ENCODE peak calls at places on chromosomes 6 and 20, in six cellular contexts. K is MM.1S, A is PC-3, I is HCT116, P is GM23248, E is neural progenitor cell. B is an unnamed sample.

GRCh38 chr6:33177552-33178446 is 14.5 kb downstream of the COL11A2 start:
- DNase-seq in K (no peak), A (no peak), E (no peak), P (no peak), I (no peak), B (no peak)

GRCh38 chr6:111558690-111559192 is 46.9 kb downstream of the TRAF3IP2 start:
- DNase-seq in K (no peak), P (no peak), A (no peak), I (no peak), E (no peak), B (no peak)

GRCh38 chr6:81996414-81996813 is 243.9 kb upstream of the TENT5A start:
- DNase-seq in A (peak), I (no peak), P (peak), K (no peak), E (no peak), B (no peak)

GRCh38 chr6:127404594-127405178 is 54.5 kb downstream of the KIAA0408 start:
- DNase-seq in P (peak), E (no peak), K (no peak), I (no peak), A (peak), B (no peak)

GRCh38 chr6:123655520-123656306 is 19.0 kb upstream of the TRDN start:
- DNase-seq in I (no peak), E (no peak), A (peak), K (peak), P (peak), B (no peak)

GRCh38 chr6:42138630-42139619 is 3.5 kb downstream of the C6orf132 start:
- DNase-seq in I (no peak), P (no peak), A (peak), E (peak), K (no peak), B (no peak)

GRCh38 chr20:22795897-22796296 is 211.5 kb upstream of the FOXA2 start:
- DNase-seq in I (peak), E (peak), P (peak), A (peak), K (no peak), B (peak)

GRCh38 chr20:40424695-40425094 is 264.3 kb downstream of the MAFB start:
- DNase-seq in E (no peak), P (no peak), A (no peak), K (no peak), I (no peak), B (no peak)

GRCh38 chr6:143976834-143977354 is 31.2 kb downstream of the PLAGL1 start:
- DNase-seq in E (no peak), P (no peak), I (no peak), K (no peak), A (no peak), B (no peak)

GRCh38 chr6:44867561-44868334 is 460.4 kb upstream of the RUNX2 start:
- DNase-seq in I (no peak), K (no peak), A (no peak), P (no peak), E (no peak), B (no peak)

GRCh38 chr6:43278524-43279078 is 19.5 kb upstream of the SLC22A7 start:
- DNase-seq in P (peak), E (no peak), K (no peak), I (no peak), A (peak), B (no peak)

GRCh38 chr20:32440069-32440757 is 82.1 kb downstream of the ASXL1 start:
- DNase-seq in P (no peak), I (no peak), E (no peak), A (no peak), K (no peak), B (peak)

GRCh38 chr6:155436981-155437749 is 18.5 kb downstream of the NOX3 start:
- DNase-seq in P (no peak), A (no peak), K (no peak), E (no peak), I (no peak), B (no peak)

GRCh38 chr6:113411006-113411405 is 446.1 kb upstream of the MARCKS start:
- DNase-seq in K (no peak), P (peak), A (peak), E (no peak), I (no peak), B (peak)

GRCh38 chr6:12280458-12280857 is 9.7 kb upstream of the EDN1 start:
- DNase-seq in A (peak), E (no peak), I (no peak), P (peak), K (no peak), B (no peak)

GRCh38 chr6:106692112-106692822 is 62.9 kb downstream of the QRSL1 start:
- DNase-seq in P (peak), K (no peak), E (peak), A (peak), I (no peak), B (peak)

GRCh38 chr6:107666084-107666981 is 157.8 kb downstream of the SCML4 start:
- DNase-seq in P (no peak), E (no peak), K (no peak), A (peak), I (no peak), B (peak)

GRCh38 chr20:31569163-31570020 is 35.7 kb upstream of the ID1 start:
- DNase-seq in K (peak), A (peak), P (peak), E (peak), I (no peak), B (peak)

GRCh38 chr20:2757969-2758368 is 42.5 kb downstream of the CPXM1 start:
- DNase-seq in K (no peak), I (no peak), A (no peak), P (no peak), E (no peak), B (no peak)
- H2AFZ ChIP-seq in K (no peak), I (no peak), A (no peak), P (no peak), E (no peak), B (no peak)

GRCh38 chr20:10855031-10855430 is 181.2 kb upstream of the JAG1 start:
- DNase-seq in E (no peak), P (peak), I (no peak), A (no peak), K (no peak), B (no peak)
- TF ChIP-seq EZH2phosphoT487 in E (no peak), P (no peak), I (no peak), A (no peak), K (no peak), B (no peak)

GRCh38 chr20:1381753-1382591 is 10.9 kb downstream of the FKBP1A start:
- DNase-seq in I (no peak), A (no peak), P (peak), K (no peak), E (no peak), B (no peak)
- H2AFZ ChIP-seq in I (no peak), A (no peak), P (no peak), K (no peak), E (no peak), B (no peak)

GRCh38 chr20:38043512-38044300 is 10.2 kb downstream of the RPRD1B start:
- DNase-seq in K (no peak), E (no peak), I (no peak), P (peak), A (peak), B (peak)

GRCh38 chr20:38050691-38051090 is 17.1 kb downstream of the RPRD1B start:
- DNase-seq in E (no peak), P (peak), I (no peak), K (no peak), A (no peak), B (no peak)

GRCh38 chr20:38044685-38045084 is 11.1 kb downstream of the RPRD1B start:
- DNase-seq in P (no peak), A (no peak), E (no peak), I (no peak), K (no peak), B (no peak)

GRCh38 chr20:38049800-38050199 is 16.3 kb downstream of the RPRD1B start:
- DNase-seq in A (peak), K (no peak), I (no peak), E (no peak), P (peak), B (no peak)

GRCh38 chr20:38046572-38046971 is 13.0 kb downstream of the RPRD1B start:
- DNase-seq in A (no peak), P (no peak), E (no peak), I (no peak), K (no peak), B (no peak)
- TF ChIP-seq EZH2phosphoT487 in A (no peak), P (no peak), E (no peak), I (no peak), K (no peak), B (no peak)

DNA sequence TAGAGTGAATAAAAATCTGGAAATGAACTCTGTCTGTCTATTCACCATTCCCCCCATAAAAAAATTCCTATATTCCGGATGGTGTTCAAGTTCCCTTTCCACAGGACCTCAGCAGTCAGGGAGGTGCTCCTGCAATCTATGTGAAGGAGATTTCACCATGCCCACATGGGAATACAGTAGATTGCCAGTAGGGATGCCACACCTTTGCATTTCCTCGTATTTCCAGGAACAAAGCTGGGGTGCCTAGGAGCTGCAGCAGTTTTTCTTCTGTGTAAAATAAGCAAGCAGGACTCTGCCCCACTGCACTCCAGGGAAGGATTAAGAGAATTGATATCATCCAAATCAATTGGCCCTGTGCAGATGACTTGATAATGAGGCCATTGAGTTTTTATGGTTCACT is 7.3 kb upstream of the KIF16B start:
- DNase-seq in P (no peak), I (no peak), E (no peak), A (no peak), K (no peak), B (no peak)
- H2AFZ ChIP-seq in P (no peak), I (no peak), E (no peak), A (no peak), K (no peak), B (no peak)

GRCh38 chr20:62275263-62275619 is 27.6 kb upstream of the ADRM1 start:
- DNase-seq in A (no peak), P (no peak), E (no peak), I (no peak), K (no peak), B (no peak)
- TF ChIP-seq EZH2phosphoT487 in A (no peak), P (no peak), E (no peak), I (no peak), K (no peak), B (no peak)

GRCh38 chr20:60102665-60103210 is 144.5 kb downstream of the CDH26 start:
- DNase-seq in E (no peak), K (no peak), A (peak), P (no peak), I (no peak), B (no peak)

GRCh38 chr20:60101894-60102281 is 143.7 kb downstream of the CDH26 start:
- DNase-seq in A (no peak), K (no peak), P (no peak), I (no peak), E (no peak), B (no peak)

GRCh38 chr20:60097285-60097684 is 139.1 kb downstream of the CDH26 start:
- DNase-seq in K (no peak), P (no peak), A (no peak), I (no peak), E (no peak), B (no peak)

GRCh38 chr20:60101201-60101893 is 143.1 kb downstream of the CDH26 start:
- DNase-seq in K (no peak), P (no peak), E (no peak), A (no peak), I (no peak), B (no peak)

GRCh38 chr20:60100780-60101179 is 142.6 kb downstream of the CDH26 start:
- DNase-seq in K (peak), P (no peak), A (no peak), I (no peak), E (no peak), B (no peak)
- H2AFZ ChIP-seq in K (peak), P (no peak), A (no peak), I (no peak), E (no peak), B (no peak)

GRCh38 chr6:47836639-47837038 is 54.8 kb downstream of the OPN5 start:
- DNase-seq in K (no peak), A (peak), E (no peak), P (no peak), I (no peak), B (no peak)

GRCh38 chr6:47832386-47833080 is 50.7 kb downstream of the OPN5 start:
- DNase-seq in I (no peak), E (no peak), A (peak), K (no peak), P (no peak), B (no peak)

GRCh38 chr6:47839645-47840044 is 57.8 kb downstream of the OPN5 start:
- DNase-seq in K (no peak), E (no peak), A (no peak), I (no peak), P (no peak), B (no peak)

DNA sequence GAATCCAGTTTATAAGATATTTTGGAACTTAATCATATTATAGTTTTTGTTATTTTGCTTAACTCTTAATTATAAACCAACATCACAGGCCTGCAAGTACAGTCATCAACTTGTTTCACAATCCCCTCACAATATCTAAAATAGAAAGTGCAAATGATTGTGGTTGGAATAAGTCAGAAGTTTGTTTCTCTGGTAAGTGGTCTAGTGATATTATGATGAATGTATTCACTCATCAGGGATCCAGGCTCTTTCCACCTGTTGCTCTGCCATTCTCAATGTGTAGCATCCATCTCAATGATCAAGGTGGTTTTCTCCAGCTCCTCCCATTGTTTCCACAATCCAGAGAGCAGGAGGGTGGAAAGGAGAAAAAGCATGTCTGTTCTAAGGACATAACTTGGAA is 54.2 kb downstream of the OPN5 start:
- DNase-seq in E (no peak), I (no peak), P (no peak), A (no peak), K (no peak), B (no peak)
- TF ChIP-seq EZH2phosphoT487 in E (no peak), I (no peak), P (no peak), A (no peak), K (no peak), B (no peak)

GRCh38 chr20:10603971-10604864 is 69.6 kb downstream of the JAG1 start:
- DNase-seq in P (peak), I (peak), A (peak), K (no peak), E (peak), B (peak)
- H2AFZ ChIP-seq in P (no peak), I (no peak), A (peak), K (no peak), E (no peak), B (no peak)

B was measured in hepatocyte.